ENCODE peak calls at places on chromosomes 5 and 9, in five cellular contexts. M is NAMALWA, Q is HT-29, E is NB4, L is T-helper 22 cell. B is an unnamed sample.

GRCh38 chr5:15463231-15463630 is 36.7 kb upstream of the FBXL7 start:
- DNase-seq in E (no peak), L (no peak), M (peak; percentile 2), Q (peak; percentile 4), B (peak; percentile 75)

GRCh38 chr5:38249286-38249685 is 9.1 kb upstream of the EGFLAM start:
- DNase-seq in Q (no peak), E (no peak), M (no peak), L (no peak), B (no peak)

GRCh38 chr9:3962467-3962866 is 337.4 kb downstream of the GLIS3 start:
- DNase-seq in L (no peak), Q (peak; percentile 47), E (no peak), M (no peak), B (no peak)

GRCh38 chr9:121207371-121207940 is 5.8 kb upstream of the RAB14 start:
- DNase-seq in Q (no peak), M (peak; percentile 58), L (no peak), E (no peak), B (no peak)

GRCh38 chr5:79934681-79935080 is 56.4 kb downstream of the MTX3 start:
- DNase-seq in E (no peak), L (no peak), M (no peak), Q (no peak), B (no peak)

GRCh38 chr9:37464426-37465248 is 613 bp downstream of the ZBTB5 start:
- DNase-seq in M (peak; percentile 86), L (peak; percentile 84), Q (peak; percentile 56), E (peak; percentile 72), B (peak; percentile 70)

GRCh38 chr9:93893899-93894690 is 61.1 kb downstream of the BARX1 start:
- DNase-seq in M (no peak), E (no peak), L (no peak), Q (peak; percentile 10), B (no peak)

GRCh38 chr5:91928751-91929521 is 545.8 kb upstream of the ARRDC3 start:
- DNase-seq in L (no peak), M (peak; percentile 53), Q (peak; percentile 32), E (peak; percentile 19), B (peak; percentile 42)

GRCh38 chr5:35919191-35919590 is 19.2 kb downstream of the CAPSL start:
- DNase-seq in M (no peak), E (no peak), Q (no peak), L (no peak), B (no peak)

GRCh38 chr9:88658311-88658822 is 123.4 kb downstream of the NXNL2 start:
- DNase-seq in E (no peak), Q (no peak), L (no peak), M (no peak), B (no peak)

GRCh38 chr5:2017540-2018389 is 135.0 kb upstream of the IRX4 start:
- DNase-seq in E (peak; percentile 54), M (peak; percentile 83), Q (peak; percentile 49), L (no peak), B (peak; percentile 74)

GRCh38 chr5:121969660-121970295 is 8.0 kb downstream of the SRFBP1 start:
- DNase-seq in M (no peak), Q (no peak), L (no peak), E (no peak), B (no peak)

B was measured in SK-MEL-5.